ENCODE peak calls at places on chromosomes 2 and 18, in six cellular contexts. One of them, this sample, is unnamed.

GRCh38 chr2:196962325-196962724 is 35.8 kb upstream of the PGAP1 start:
- DNase-seq in T47D: no peak
- DNase-seq in GM12878: no peak
- DNase-seq in K562: no peak
- DNase-seq in SK-N-SH: no peak
- DNase-seq in HepG2: no peak
- DNase-seq in this sample: no peak

GRCh38 chr2:174120346-174120745 is 128.0 kb downstream of the OLA1 start:
- DNase-seq in T47D: no peak
- DNase-seq in GM12878: no peak
- DNase-seq in K562: peak; percentile 15
- DNase-seq in SK-N-SH: no peak
- DNase-seq in HepG2: peak; percentile 6
- DNase-seq in this sample: peak; percentile 82

GRCh38 chr18:25896178-25896780 is 194.1 kb downstream of the SS18 start:
- DNase-seq in T47D: no peak
- DNase-seq in GM12878: no peak
- DNase-seq in K562: peak; percentile 58
- DNase-seq in SK-N-SH: peak; percentile 60
- DNase-seq in HepG2: peak; percentile 32
- DNase-seq in this sample: peak; percentile 32

GRCh38 chr2:11123001-11123809 is 32.1 kb upstream of the SLC66A3 start:
- DNase-seq in T47D: no peak
- DNase-seq in GM12878: no peak
- DNase-seq in K562: no peak
- DNase-seq in SK-N-SH: no peak
- DNase-seq in HepG2: no peak
- DNase-seq in this sample: no peak

GRCh38 chr2:235007664-235008457 is 56.0 kb downstream of the SH3BP4 start:
- DNase-seq in T47D: no peak
- DNase-seq in GM12878: no peak
- DNase-seq in K562: no peak
- DNase-seq in SK-N-SH: no peak
- DNase-seq in HepG2: no peak
- DNase-seq in this sample: no peak

GRCh38 chr2:1755436-1756191 is 11.3 kb upstream of the PXDN start:
- DNase-seq in T47D: no peak
- DNase-seq in GM12878: no peak
- DNase-seq in K562: no peak
- DNase-seq in SK-N-SH: no peak
- DNase-seq in HepG2: no peak
- DNase-seq in this sample: no peak

GRCh38 chr2:205166749-205167148 is 515.6 kb upstream of the NRP2 start:
- DNase-seq in T47D: no peak
- DNase-seq in GM12878: no peak
- DNase-seq in K562: no peak
- DNase-seq in SK-N-SH: peak; percentile 14
- DNase-seq in HepG2: no peak
- DNase-seq in this sample: no peak

GRCh38 chr2:100995309-100996075 is 6.6 kb upstream of the RPL31 start:
- DNase-seq in T47D: no peak
- DNase-seq in GM12878: no peak
- DNase-seq in K562: no peak
- DNase-seq in SK-N-SH: no peak
- DNase-seq in HepG2: no peak
- DNase-seq in this sample: no peak

GRCh38 chr18:37334494-37335125 is 231.0 kb downstream of the CELF4 start:
- DNase-seq in T47D: no peak
- DNase-seq in GM12878: no peak
- DNase-seq in K562: no peak
- DNase-seq in SK-N-SH: peak; percentile 78
- DNase-seq in HepG2: no peak
- DNase-seq in this sample: no peak

GRCh38 chr18:54671291-54671881 is 80.3 kb downstream of the DYNAP start:
- DNase-seq in T47D: no peak
- DNase-seq in GM12878: no peak
- DNase-seq in K562: peak; percentile 10
- DNase-seq in SK-N-SH: peak; percentile 39
- DNase-seq in HepG2: peak; percentile 19
- DNase-seq in this sample: peak; percentile 24

GRCh38 chr2:11993749-11994148 is 247.3 kb downstream of the LPIN1 start:
- DNase-seq in T47D: no peak
- DNase-seq in GM12878: no peak
- DNase-seq in K562: peak; percentile 29
- DNase-seq in SK-N-SH: no peak
- DNase-seq in HepG2: no peak
- DNase-seq in this sample: no peak

GRCh38 chr2:64237266-64237665 is 93.0 kb upstream of the PELI1 start:
- DNase-seq in T47D: no peak
- DNase-seq in GM12878: no peak
- DNase-seq in K562: no peak
- DNase-seq in SK-N-SH: no peak
- DNase-seq in HepG2: no peak
- DNase-seq in this sample: no peak

GRCh38 chr2:231661422-231662027 is 46.8 kb upstream of the PTMA start:
- DNase-seq in T47D: no peak
- DNase-seq in GM12878: no peak
- DNase-seq in K562: no peak
- DNase-seq in SK-N-SH: no peak
- DNase-seq in HepG2: no peak
- DNase-seq in this sample: no peak

GRCh38 chr2:21774691-21775090 is 650.9 kb downstream of the TDRD15 start:
- DNase-seq in T47D: no peak
- DNase-seq in GM12878: no peak
- DNase-seq in K562: no peak
- DNase-seq in SK-N-SH: no peak
- DNase-seq in HepG2: no peak
- DNase-seq in this sample: no peak

GRCh38 chr2:46873632-46874068 is 42.0 kb downstream of the MCFD2 start:
- DNase-seq in T47D: peak; percentile 36
- DNase-seq in GM12878: no peak
- DNase-seq in K562: peak; percentile 67
- DNase-seq in SK-N-SH: peak; percentile 52
- DNase-seq in HepG2: peak; percentile 42
- DNase-seq in this sample: peak; percentile 76

GRCh38 chr18:6220129-6220528 is 194.6 kb downstream of the L3MBTL4 start:
- DNase-seq in T47D: no peak
- DNase-seq in GM12878: no peak
- DNase-seq in K562: no peak
- DNase-seq in SK-N-SH: no peak
- DNase-seq in HepG2: no peak
- DNase-seq in this sample: no peak

GRCh38 chr2:70420740-70421139 is 118.9 kb upstream of the FAM136A start:
- DNase-seq in T47D: no peak
- DNase-seq in GM12878: no peak
- DNase-seq in K562: no peak
- DNase-seq in SK-N-SH: no peak
- DNase-seq in HepG2: no peak
- DNase-seq in this sample: no peak

GRCh38 chr2:58357521-58357920 is 116.4 kb upstream of the FANCL start:
- DNase-seq in T47D: no peak
- DNase-seq in GM12878: no peak
- DNase-seq in K562: no peak
- DNase-seq in SK-N-SH: no peak
- DNase-seq in HepG2: no peak
- DNase-seq in this sample: no peak

GRCh38 chr2:69774984-69775982 is 33.3 kb downstream of the ANXA4 start:
- DNase-seq in T47D: no peak
- DNase-seq in GM12878: no peak
- DNase-seq in K562: no peak
- DNase-seq in SK-N-SH: no peak
- DNase-seq in HepG2: no peak
- DNase-seq in this sample: no peak

GRCh38 chr2:227529871-227530270 is 57.9 kb downstream of the AGFG1 start:
- DNase-seq in T47D: no peak
- DNase-seq in GM12878: no peak
- DNase-seq in K562: no peak
- DNase-seq in SK-N-SH: no peak
- DNase-seq in HepG2: no peak
- DNase-seq in this sample: no peak

GRCh38 chr2:185757356-185757755 is 18.8 kb downstream of the FSIP2 start:
- DNase-seq in T47D: no peak
- DNase-seq in GM12878: no peak
- DNase-seq in K562: no peak
- DNase-seq in SK-N-SH: no peak
- DNase-seq in HepG2: no peak
- DNase-seq in this sample: no peak

GRCh38 chr2:72082021-72082739 is 65.5 kb downstream of the CYP26B1 start:
- DNase-seq in T47D: no peak
- DNase-seq in GM12878: no peak
- DNase-seq in K562: no peak
- DNase-seq in SK-N-SH: no peak
- DNase-seq in HepG2: no peak
- DNase-seq in this sample: no peak

GRCh38 chr18:74806073-74806472 is 208.4 kb downstream of the ZNF407 start:
- DNase-seq in T47D: no peak
- DNase-seq in GM12878: no peak
- DNase-seq in K562: no peak
- DNase-seq in SK-N-SH: no peak
- DNase-seq in HepG2: no peak
- DNase-seq in this sample: peak; percentile 28

GRCh38 chr2:72040629-72041403 is 106.8 kb downstream of the CYP26B1 start:
- DNase-seq in T47D: no peak
- DNase-seq in GM12878: no peak
- DNase-seq in K562: no peak
- DNase-seq in SK-N-SH: no peak
- DNase-seq in HepG2: no peak
- DNase-seq in this sample: no peak

GRCh38 chr2:219901155-219901554 is 273.7 kb downstream of the SLC4A3 start:
- DNase-seq in T47D: no peak
- DNase-seq in GM12878: peak; percentile 21
- DNase-seq in K562: no peak
- DNase-seq in SK-N-SH: no peak
- DNase-seq in HepG2: no peak
- DNase-seq in this sample: no peak

GRCh38 chr2:44033947-44034346 is 38.2 kb upstream of the LRPPRC start:
- DNase-seq in T47D: no peak
- DNase-seq in GM12878: no peak
- DNase-seq in K562: no peak
- DNase-seq in SK-N-SH: no peak
- DNase-seq in HepG2: no peak
- DNase-seq in this sample: no peak

GRCh38 chr2:54967759-54968365 is 82.4 kb downstream of the RTN4 start:
- DNase-seq in T47D: no peak
- DNase-seq in GM12878: no peak
- DNase-seq in K562: no peak
- DNase-seq in SK-N-SH: no peak
- DNase-seq in HepG2: no peak
- DNase-seq in this sample: no peak

GRCh38 chr2:54967269-54967668 is 83.0 kb downstream of the RTN4 start:
- DNase-seq in T47D: no peak
- DNase-seq in GM12878: no peak
- DNase-seq in K562: no peak
- DNase-seq in SK-N-SH: no peak
- DNase-seq in HepG2: no peak
- DNase-seq in this sample: no peak

GRCh38 chr2:54966837-54967236 is 83.4 kb downstream of the RTN4 start:
- DNase-seq in T47D: no peak
- DNase-seq in GM12878: no peak
- DNase-seq in K562: no peak
- DNase-seq in SK-N-SH: no peak
- DNase-seq in HepG2: no peak
- DNase-seq in this sample: no peak

GRCh38 chr2:54965425-54965824 is 84.8 kb downstream of the RTN4 start:
- DNase-seq in T47D: no peak
- DNase-seq in GM12878: no peak
- DNase-seq in K562: no peak
- DNase-seq in SK-N-SH: no peak
- DNase-seq in HepG2: no peak
- DNase-seq in this sample: no peak

DNA sequence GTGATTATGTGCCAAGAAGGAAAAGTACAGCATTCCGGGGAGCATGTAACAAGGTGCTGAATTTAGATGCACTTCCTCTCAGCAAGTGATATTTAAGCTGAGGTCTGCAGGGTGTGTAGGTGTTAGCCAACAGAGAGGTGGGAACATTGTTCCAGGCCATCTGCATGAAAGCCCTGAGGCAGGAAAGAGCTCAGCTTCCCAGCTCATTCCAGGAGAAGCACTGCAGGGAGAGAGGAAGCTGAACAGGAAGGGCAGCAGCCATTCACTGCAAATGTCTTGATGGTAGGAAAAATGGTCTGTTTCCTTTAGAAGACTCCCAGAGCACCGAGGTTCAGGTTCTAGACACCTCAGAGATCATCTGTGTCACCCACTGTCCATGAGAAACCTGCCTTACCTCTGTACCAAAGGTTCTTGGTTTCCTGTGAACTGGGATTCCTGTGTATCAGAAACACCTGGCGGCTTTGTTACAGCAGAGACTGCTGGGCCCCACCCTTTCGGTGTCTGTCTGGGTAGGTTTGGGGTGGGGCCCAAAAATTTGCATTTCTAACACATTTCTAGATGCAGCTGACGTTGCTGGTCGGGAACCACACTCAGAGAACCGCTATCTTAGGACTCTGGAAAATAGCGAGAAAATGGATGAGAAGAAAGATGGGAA is 84.0 kb downstream of the RTN4 start:
- DNase-seq in T47D: no peak
- DNase-seq in GM12878: no peak
- DNase-seq in K562: no peak
- DNase-seq in SK-N-SH: no peak
- DNase-seq in HepG2: no peak
- DNase-seq in this sample: no peak
- TF ChIP-seq JUND in T47D: no peak
- TF ChIP-seq JUND in GM12878: no peak
- TF ChIP-seq JUND in K562: no peak
- TF ChIP-seq JUND in SK-N-SH: no peak
- TF ChIP-seq JUND in HepG2: no peak
- TF ChIP-seq JUND in this sample: no peak

GRCh38 chr2:132999421-132999820 is 329.4 kb upstream of the LYPD1 start:
- DNase-seq in T47D: no peak
- DNase-seq in GM12878: no peak
- DNase-seq in K562: no peak
- DNase-seq in SK-N-SH: no peak
- DNase-seq in HepG2: no peak
- DNase-seq in this sample: no peak
- TF ChIP-seq JUND in T47D: no peak
- TF ChIP-seq JUND in GM12878: no peak
- TF ChIP-seq JUND in K562: no peak
- TF ChIP-seq JUND in SK-N-SH: no peak
- TF ChIP-seq JUND in HepG2: no peak
- TF ChIP-seq JUND in this sample: no peak

DNA sequence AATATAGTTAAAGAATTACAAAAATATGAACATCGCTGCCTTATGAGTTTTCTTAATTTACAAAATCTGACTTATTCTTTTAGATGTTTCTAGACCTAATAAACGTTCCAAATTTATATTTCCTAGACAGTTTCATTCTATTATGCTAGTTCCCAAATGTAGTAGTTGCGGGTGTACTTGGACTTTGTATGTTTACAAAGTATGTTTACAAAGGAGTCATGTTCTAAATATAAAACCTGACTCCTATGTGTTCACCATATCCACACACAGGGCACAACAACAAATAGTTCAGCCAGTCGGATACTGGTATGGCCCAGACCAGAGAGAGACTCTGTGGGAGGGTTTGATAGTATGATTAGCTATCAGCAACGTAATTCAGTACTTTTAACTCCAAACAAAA is 230.7 kb downstream of the KCNH7 start:
- DNase-seq in T47D: no peak
- DNase-seq in GM12878: no peak
- DNase-seq in K562: no peak
- DNase-seq in SK-N-SH: no peak
- DNase-seq in HepG2: peak; percentile 65
- DNase-seq in this sample: no peak
- TF ChIP-seq JUND in T47D: no peak
- TF ChIP-seq JUND in GM12878: no peak
- TF ChIP-seq JUND in K562: no peak
- TF ChIP-seq JUND in SK-N-SH: no peak
- TF ChIP-seq JUND in HepG2: no peak
- TF ChIP-seq JUND in this sample: no peak

GRCh38 chr18:8960740-8961657 is 141.5 kb upstream of the NDUFV2 start:
- DNase-seq in T47D: no peak
- DNase-seq in GM12878: no peak
- DNase-seq in K562: no peak
- DNase-seq in SK-N-SH: no peak
- DNase-seq in HepG2: peak; percentile 77
- DNase-seq in this sample: no peak
- TF ChIP-seq JUND in T47D: no peak
- TF ChIP-seq JUND in GM12878: no peak
- TF ChIP-seq JUND in K562: no peak
- TF ChIP-seq JUND in SK-N-SH: peak; percentile 67
- TF ChIP-seq JUND in HepG2: no peak
- TF ChIP-seq JUND in this sample: no peak

This sample was measured in HCT116.